ENCODE peak calls at places on chromosomes 7 and 10, in four cellular contexts. One of them, this sample, is unnamed.

GRCh38 chr10:5963591-5963990 is 13.8 kb downstream of the IL15RA start:
- DNase-seq in HCT116: no peak
- DNase-seq in SK-N-SH: no peak
- DNase-seq in K562: no peak
- DNase-seq in this sample: no peak

GRCh38 chr10:128398999-128399398 is 272.8 kb upstream of the MKI67 start:
- DNase-seq in HCT116: no peak
- DNase-seq in K562: no peak
- DNase-seq in SK-N-SH: no peak
- DNase-seq in this sample: no peak

GRCh38 chr10:14409247-14409646 is 78.5 kb upstream of the FRMD4A start:
- DNase-seq in HCT116: no peak
- DNase-seq in SK-N-SH: no peak
- DNase-seq in K562: no peak
- DNase-seq in this sample: no peak

GRCh38 chr10:101485681-101486554 is 102.1 kb downstream of the POLL start:
- DNase-seq in HCT116: no peak
- DNase-seq in SK-N-SH: peak
- DNase-seq in K562: no peak
- DNase-seq in this sample: no peak

GRCh38 chr7:157271991-157272324 is 64.8 kb upstream of the DNAJB6 start:
- DNase-seq in K562: no peak
- DNase-seq in SK-N-SH: no peak
- DNase-seq in HCT116: no peak
- DNase-seq in this sample: no peak

GRCh38 chr10:6321880-6322279 is 119.1 kb downstream of the PFKFB3 start:
- DNase-seq in K562: no peak
- DNase-seq in SK-N-SH: no peak
- DNase-seq in HCT116: peak
- DNase-seq in this sample: no peak

GRCh38 chr7:144524271-144524670 is 120.8 kb upstream of the NOBOX start:
- DNase-seq in K562: no peak
- DNase-seq in SK-N-SH: no peak
- DNase-seq in HCT116: no peak
- DNase-seq in this sample: no peak

GRCh38 chr7:75040512-75040911 is 33.1 kb downstream of the RCC1L start:
- DNase-seq in SK-N-SH: peak
- DNase-seq in HCT116: no peak
- DNase-seq in K562: no peak
- DNase-seq in this sample: no peak

GRCh38 chr7:20647908-20648776 is 32.7 kb downstream of the ABCB5 start:
- DNase-seq in SK-N-SH: peak
- DNase-seq in HCT116: peak
- DNase-seq in K562: peak
- DNase-seq in this sample: peak

GRCh38 chr10:36888925-36889573 is 236.3 kb upstream of the ANKRD30A start:
- DNase-seq in HCT116: peak
- DNase-seq in SK-N-SH: peak
- DNase-seq in K562: peak
- DNase-seq in this sample: peak

GRCh38 chr10:114749014-114749413 is 72.6 kb upstream of the FHIP2A start:
- DNase-seq in HCT116: no peak
- DNase-seq in K562: peak
- DNase-seq in SK-N-SH: no peak
- DNase-seq in this sample: no peak

GRCh38 chr10:118971187-118971586 is 58.3 kb upstream of the NANOS1 start:
- DNase-seq in HCT116: no peak
- DNase-seq in K562: no peak
- DNase-seq in SK-N-SH: no peak
- DNase-seq in this sample: no peak

GRCh38 chr10:79245539-79246208 is 101.6 kb upstream of the PPIF start:
- DNase-seq in K562: no peak
- DNase-seq in HCT116: no peak
- DNase-seq in SK-N-SH: no peak
- DNase-seq in this sample: no peak

GRCh38 chr7:46494026-46494425 is 573.0 kb upstream of the IGFBP3 start:
- DNase-seq in K562: no peak
- DNase-seq in SK-N-SH: no peak
- DNase-seq in HCT116: no peak
- DNase-seq in this sample: no peak
- TF ChIP-seq JUND in K562: no peak
- TF ChIP-seq JUND in SK-N-SH: peak
- TF ChIP-seq JUND in HCT116: no peak
- TF ChIP-seq JUND in this sample: no peak

GRCh38 chr7:96484091-96484490 is 162.2 kb upstream of the SLC25A13 start:
- DNase-seq in SK-N-SH: no peak
- DNase-seq in HCT116: no peak
- DNase-seq in K562: no peak
- DNase-seq in this sample: no peak

GRCh38 chr7:96486681-96487080 is 164.8 kb upstream of the SLC25A13 start:
- DNase-seq in HCT116: no peak
- DNase-seq in SK-N-SH: no peak
- DNase-seq in K562: no peak
- DNase-seq in this sample: no peak

GRCh38 chr7:96479015-96479645 is 157.2 kb upstream of the SLC25A13 start:
- DNase-seq in SK-N-SH: no peak
- DNase-seq in HCT116: no peak
- DNase-seq in K562: no peak
- DNase-seq in this sample: no peak

GRCh38 chr7:96481831-96482230 is 159.9 kb upstream of the SLC25A13 start:
- DNase-seq in HCT116: no peak
- DNase-seq in K562: no peak
- DNase-seq in SK-N-SH: no peak
- DNase-seq in this sample: no peak

GRCh38 chr7:96484845-96485244 is 162.9 kb upstream of the SLC25A13 start:
- DNase-seq in HCT116: no peak
- DNase-seq in K562: no peak
- DNase-seq in SK-N-SH: no peak
- DNase-seq in this sample: no peak
- TF ChIP-seq JUND in HCT116: no peak
- TF ChIP-seq JUND in K562: no peak
- TF ChIP-seq JUND in SK-N-SH: no peak
- TF ChIP-seq JUND in this sample: no peak

GRCh38 chr10:132557696-132558515 is 20.3 kb downstream of the INPP5A start:
- DNase-seq in HCT116: no peak
- DNase-seq in K562: no peak
- DNase-seq in SK-N-SH: no peak
- DNase-seq in this sample: no peak

GRCh38 chr10:132562177-132562915 is 24.8 kb downstream of the INPP5A start:
- DNase-seq in K562: no peak
- DNase-seq in SK-N-SH: no peak
- DNase-seq in HCT116: no peak
- DNase-seq in this sample: no peak

GRCh38 chr10:132559538-132559937 is 22.0 kb downstream of the INPP5A start:
- DNase-seq in SK-N-SH: no peak
- DNase-seq in HCT116: no peak
- DNase-seq in K562: no peak
- DNase-seq in this sample: no peak

GRCh38 chr10:132558516-132559413 is 21.2 kb downstream of the INPP5A start:
- DNase-seq in HCT116: no peak
- DNase-seq in K562: no peak
- DNase-seq in SK-N-SH: no peak
- DNase-seq in this sample: no peak

GRCh38 chr10:132560248-132560731 is 22.7 kb downstream of the INPP5A start:
- DNase-seq in HCT116: no peak
- DNase-seq in K562: peak
- DNase-seq in SK-N-SH: no peak
- DNase-seq in this sample: no peak
- TF ChIP-seq JUND in HCT116: no peak
- TF ChIP-seq JUND in K562: peak
- TF ChIP-seq JUND in SK-N-SH: no peak
- TF ChIP-seq JUND in this sample: no peak

GRCh38 chr10:108801775-108802516 is 1121.4 kb downstream of the XPNPEP1 start:
- DNase-seq in HCT116: no peak
- DNase-seq in K562: no peak
- DNase-seq in SK-N-SH: no peak
- DNase-seq in this sample: no peak
- TF ChIP-seq JUND in HCT116: no peak
- TF ChIP-seq JUND in K562: no peak
- TF ChIP-seq JUND in SK-N-SH: peak
- TF ChIP-seq JUND in this sample: no peak

DNA sequence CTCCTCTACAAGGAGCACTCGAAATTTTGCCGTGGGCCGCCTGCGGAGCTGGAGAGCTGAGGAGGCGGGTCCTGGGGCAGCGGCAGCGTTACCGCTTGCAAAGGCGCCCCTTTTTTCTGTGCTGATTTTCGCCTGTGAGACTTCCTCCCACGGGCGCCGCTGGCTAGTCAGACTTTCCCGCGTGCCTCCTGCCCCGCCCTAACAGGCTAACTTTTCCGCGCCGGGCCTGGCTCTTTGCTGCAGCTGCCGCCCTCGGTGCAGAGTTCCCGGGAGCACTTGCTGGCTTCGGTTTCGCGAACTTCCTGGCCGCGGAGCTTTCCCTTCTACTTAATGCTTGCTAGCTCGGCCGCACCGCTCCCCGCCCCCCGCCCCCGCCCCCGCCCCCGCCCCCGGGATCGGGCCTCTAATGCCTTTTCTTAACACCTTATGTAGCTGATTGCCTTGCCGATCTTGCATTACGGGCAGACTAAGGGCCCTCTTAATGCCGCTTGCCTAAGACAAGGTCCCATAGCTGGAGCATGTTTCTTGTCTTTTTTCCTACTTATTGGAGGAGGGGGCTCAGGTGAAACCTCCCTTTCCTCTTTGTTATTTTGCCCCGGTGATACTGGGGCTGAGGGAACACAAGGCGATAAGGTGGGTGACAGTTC is 37.9 kb upstream of the RASGEF1A start:
- DNase-seq in K562: peak
- DNase-seq in SK-N-SH: peak
- DNase-seq in HCT116: no peak
- DNase-seq in this sample: peak
- TF ChIP-seq JUND in K562: no peak
- TF ChIP-seq JUND in SK-N-SH: no peak
- TF ChIP-seq JUND in HCT116: no peak
- TF ChIP-seq JUND in this sample: no peak

DNA sequence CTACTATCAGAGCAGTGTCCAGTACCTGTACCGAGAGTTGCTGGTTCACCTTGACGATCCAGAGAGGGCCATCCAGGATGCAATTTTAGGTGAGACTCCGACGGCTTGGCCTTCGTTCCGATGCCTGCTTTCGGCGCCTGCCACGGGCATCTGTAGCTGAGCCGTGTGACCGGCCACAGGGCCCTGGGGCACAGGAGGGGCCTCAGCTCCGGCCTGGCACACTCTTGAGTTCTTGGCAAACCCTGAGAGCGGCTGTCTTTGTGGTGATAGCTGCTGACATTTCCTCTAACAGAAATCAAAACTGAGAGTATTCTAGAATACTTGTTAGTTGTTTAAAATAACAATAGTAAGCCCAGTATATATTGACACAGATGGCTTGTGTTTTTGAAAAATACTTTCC is 52.2 kb upstream of the SUN1 start:
- DNase-seq in K562: no peak
- DNase-seq in SK-N-SH: no peak
- DNase-seq in HCT116: no peak
- DNase-seq in this sample: no peak
- TF ChIP-seq JUND in K562: no peak
- TF ChIP-seq JUND in SK-N-SH: no peak
- TF ChIP-seq JUND in HCT116: no peak
- TF ChIP-seq JUND in this sample: no peak

GRCh38 chr10:97131041-97131659 is 54.6 kb downstream of the SLIT1 start:
- DNase-seq in K562: no peak
- DNase-seq in HCT116: no peak
- DNase-seq in SK-N-SH: no peak
- DNase-seq in this sample: no peak
- TF ChIP-seq JUND in K562: no peak
- TF ChIP-seq JUND in HCT116: no peak
- TF ChIP-seq JUND in SK-N-SH: no peak
- TF ChIP-seq JUND in this sample: no peak

GRCh38 chr7:149598721-149599308 is 101.2 kb upstream of the ZNF746 start:
- DNase-seq in HCT116: peak
- DNase-seq in SK-N-SH: peak
- DNase-seq in K562: peak
- DNase-seq in this sample: peak
- TF ChIP-seq JUND in HCT116: no peak
- TF ChIP-seq JUND in SK-N-SH: no peak
- TF ChIP-seq JUND in K562: no peak
- TF ChIP-seq JUND in this sample: no peak

This sample was measured in T47D.